ENCODE peak calls at places on chromosomes 12 and 14, in six cellular contexts. One of them, this sample, is unnamed. For H3K27me3, the result is how much of the 10 kb centered on the place peaks cover.

GRCh38 chr12:30134229-30134628 is 350.5 kb upstream of the TMTC1 start:
- DNase-seq in adrenal gland: no peak
- DNase-seq in BE2C: no peak
- DNase-seq in cardiac muscle cell: no peak
- DNase-seq in mammary epithelial cell: no peak
- DNase-seq in Peyer's patch: no peak
- DNase-seq in this sample: no peak

GRCh38 chr12:50690923-50691322 is 73.0 kb upstream of the ATF1 start:
- DNase-seq in adrenal gland: peak
- DNase-seq in BE2C: no peak
- DNase-seq in cardiac muscle cell: peak
- DNase-seq in mammary epithelial cell: no peak
- DNase-seq in Peyer's patch: no peak
- DNase-seq in this sample: no peak

GRCh38 chr12:42213023-42213422 is 25.0 kb downstream of the YAF2 start:
- DNase-seq in adrenal gland: no peak
- DNase-seq in BE2C: peak
- DNase-seq in cardiac muscle cell: no peak
- DNase-seq in mammary epithelial cell: peak
- DNase-seq in Peyer's patch: no peak
- DNase-seq in this sample: peak

GRCh38 chr12:132603240-132604107 is 6.9 kb downstream of the LRCOL1 start:
- DNase-seq in adrenal gland: no peak
- DNase-seq in BE2C: no peak
- DNase-seq in cardiac muscle cell: no peak
- DNase-seq in mammary epithelial cell: no peak
- DNase-seq in Peyer's patch: no peak
- DNase-seq in this sample: no peak

GRCh38 chr14:30375280-30375892 is 183.6 kb upstream of the G2E3 start:
- DNase-seq in adrenal gland: peak
- DNase-seq in BE2C: peak
- DNase-seq in cardiac muscle cell: peak
- DNase-seq in mammary epithelial cell: peak
- DNase-seq in Peyer's patch: peak
- DNase-seq in this sample: no peak

GRCh38 chr12:6827437-6827894 is 741 bp upstream of the P3H3 start:
- DNase-seq in adrenal gland: peak
- DNase-seq in BE2C: peak
- DNase-seq in cardiac muscle cell: peak
- DNase-seq in mammary epithelial cell: peak
- DNase-seq in Peyer's patch: peak
- DNase-seq in this sample: no peak

GRCh38 chr12:116319851-116320621 is 42.5 kb upstream of the MED13L start:
- DNase-seq in adrenal gland: peak
- DNase-seq in BE2C: no peak
- DNase-seq in cardiac muscle cell: peak
- DNase-seq in mammary epithelial cell: peak
- DNase-seq in Peyer's patch: no peak
- DNase-seq in this sample: no peak

GRCh38 chr12:6535960-6536847 is 1.9 kb downstream of the GAPDH start:
- DNase-seq in adrenal gland: no peak
- DNase-seq in BE2C: no peak
- DNase-seq in cardiac muscle cell: no peak
- DNase-seq in mammary epithelial cell: no peak
- DNase-seq in Peyer's patch: no peak
- DNase-seq in this sample: no peak

GRCh38 chr12:115572440-115572839 is 705.1 kb downstream of the MED13L start:
- DNase-seq in adrenal gland: no peak
- DNase-seq in BE2C: no peak
- DNase-seq in cardiac muscle cell: peak
- DNase-seq in mammary epithelial cell: peak
- DNase-seq in Peyer's patch: no peak
- DNase-seq in this sample: no peak

GRCh38 chr12:119679081-119679480 is 11.1 kb downstream of the PRKAB1 start:
- DNase-seq in adrenal gland: no peak
- DNase-seq in BE2C: no peak
- DNase-seq in cardiac muscle cell: no peak
- DNase-seq in mammary epithelial cell: no peak
- DNase-seq in Peyer's patch: no peak
- DNase-seq in this sample: no peak

GRCh38 chr12:6500466-6500865 is 6.6 kb downstream of the NCAPD2 start:
- DNase-seq in adrenal gland: no peak
- DNase-seq in BE2C: no peak
- DNase-seq in cardiac muscle cell: no peak
- DNase-seq in mammary epithelial cell: no peak
- DNase-seq in Peyer's patch: no peak
- DNase-seq in this sample: no peak

GRCh38 chr12:81558031-81558430 is 201.1 kb downstream of the PPFIA2 start:
- DNase-seq in adrenal gland: no peak
- DNase-seq in BE2C: no peak
- DNase-seq in cardiac muscle cell: peak
- DNase-seq in mammary epithelial cell: no peak
- DNase-seq in Peyer's patch: no peak
- DNase-seq in this sample: no peak

GRCh38 chr14:68598089-68598488 is 194.8 kb downstream of the ZFP36L1 start:
- DNase-seq in adrenal gland: no peak
- DNase-seq in BE2C: no peak
- DNase-seq in cardiac muscle cell: no peak
- DNase-seq in mammary epithelial cell: no peak
- DNase-seq in Peyer's patch: no peak
- DNase-seq in this sample: no peak
- H3K4me3 ChIP-seq in adrenal gland: no peak
- H3K4me3 ChIP-seq in BE2C: no peak
- H3K4me3 ChIP-seq in cardiac muscle cell: no peak
- H3K4me3 ChIP-seq in mammary epithelial cell: no peak
- H3K4me3 ChIP-seq in Peyer's patch: no peak
- H3K4me3 ChIP-seq in this sample: no peak

DNA sequence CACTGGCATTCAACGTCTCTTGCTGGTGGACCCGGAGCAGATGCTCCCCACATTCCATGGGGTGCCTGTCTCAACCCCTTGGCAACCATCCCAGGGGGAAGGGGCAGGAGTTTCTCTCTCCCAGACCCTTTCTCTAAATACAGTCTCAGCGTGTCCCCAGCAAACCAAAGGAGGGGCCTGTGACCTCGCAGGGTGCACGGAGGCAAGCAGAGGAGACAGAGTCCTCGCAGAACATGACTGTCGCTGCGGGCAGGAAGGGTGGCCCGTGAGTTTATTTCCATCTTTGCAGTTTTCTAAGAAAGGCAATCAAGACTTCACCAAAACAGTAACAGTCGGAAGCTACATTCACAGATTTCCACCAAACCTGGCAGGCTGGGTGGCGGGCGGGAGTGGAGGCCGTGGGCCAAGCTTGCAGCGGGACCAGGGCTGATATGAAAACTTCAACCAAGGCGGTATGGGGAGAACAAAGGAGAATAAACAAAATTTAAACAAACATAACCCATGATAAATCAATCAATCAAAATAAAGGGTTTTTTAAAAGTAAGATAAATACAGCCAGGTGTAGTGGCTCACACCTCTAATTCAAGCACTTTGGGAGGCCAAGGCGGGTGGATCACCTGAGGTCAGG is 18.6 kb downstream of the BRF1 start:
- DNase-seq in adrenal gland: no peak
- DNase-seq in BE2C: no peak
- DNase-seq in cardiac muscle cell: no peak
- DNase-seq in mammary epithelial cell: no peak
- DNase-seq in Peyer's patch: no peak
- DNase-seq in this sample: no peak
- TF ChIP-seq CTCF in adrenal gland: no peak
- TF ChIP-seq CTCF in BE2C: no peak
- TF ChIP-seq CTCF in cardiac muscle cell: no peak
- TF ChIP-seq CTCF in mammary epithelial cell: no peak
- TF ChIP-seq CTCF in Peyer's patch: no peak
- TF ChIP-seq CTCF in this sample: no peak

DNA sequence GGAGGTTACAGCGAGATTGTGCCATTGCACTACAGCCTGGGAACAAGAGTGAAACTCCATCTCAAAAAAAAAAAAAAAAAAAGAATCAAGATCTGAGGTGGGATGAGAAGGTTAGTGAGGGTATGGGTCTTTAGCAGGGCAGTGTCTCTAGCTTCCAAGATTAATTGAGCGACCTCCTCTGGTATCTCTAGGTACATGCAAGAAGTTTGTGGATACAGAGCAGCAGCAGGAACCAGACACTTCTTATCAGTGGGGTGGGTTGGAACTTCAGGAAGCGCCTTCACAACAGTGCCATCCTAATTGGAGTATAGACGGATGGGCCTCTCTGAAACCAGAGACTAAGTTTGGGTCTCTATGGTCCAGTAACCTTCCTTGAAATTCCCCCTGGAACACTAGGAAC is 51.9 kb upstream of the CISTR start:
- DNase-seq in adrenal gland: no peak
- DNase-seq in BE2C: no peak
- DNase-seq in cardiac muscle cell: no peak
- DNase-seq in mammary epithelial cell: no peak
- DNase-seq in Peyer's patch: no peak
- DNase-seq in this sample: no peak
- H3K27me3 ChIP-seq in adrenal gland: under half
- H3K27me3 ChIP-seq in BE2C: half or more
- H3K27me3 ChIP-seq in cardiac muscle cell: half or more
- H3K27me3 ChIP-seq in mammary epithelial cell: under half
- H3K27me3 ChIP-seq in Peyer's patch: under half
- H3K27me3 ChIP-seq in this sample: under half

GRCh38 chr14:61812347-61813100 is 50.3 kb downstream of the SNAPC1 start:
- DNase-seq in adrenal gland: no peak
- DNase-seq in BE2C: peak
- DNase-seq in cardiac muscle cell: peak
- DNase-seq in mammary epithelial cell: peak
- DNase-seq in Peyer's patch: no peak
- DNase-seq in this sample: no peak
- H3K4me3 ChIP-seq in adrenal gland: no peak
- H3K4me3 ChIP-seq in BE2C: peak
- H3K4me3 ChIP-seq in cardiac muscle cell: peak
- H3K4me3 ChIP-seq in mammary epithelial cell: no peak
- H3K4me3 ChIP-seq in Peyer's patch: peak
- H3K4me3 ChIP-seq in this sample: peak

GRCh38 chr14:35944847-35945246 is 118.7 kb downstream of the BRMS1L start:
- DNase-seq in adrenal gland: no peak
- DNase-seq in BE2C: peak
- DNase-seq in cardiac muscle cell: no peak
- DNase-seq in mammary epithelial cell: peak
- DNase-seq in Peyer's patch: no peak
- DNase-seq in this sample: no peak
- TF ChIP-seq CTCF in adrenal gland: no peak
- TF ChIP-seq CTCF in BE2C: peak
- TF ChIP-seq CTCF in cardiac muscle cell: no peak
- TF ChIP-seq CTCF in mammary epithelial cell: peak
- TF ChIP-seq CTCF in Peyer's patch: no peak
- TF ChIP-seq CTCF in this sample: peak

GRCh38 chr14:22071001-22071400 is 397.4 kb upstream of the OR4E1 start:
- DNase-seq in adrenal gland: no peak
- DNase-seq in BE2C: no peak
- DNase-seq in cardiac muscle cell: no peak
- DNase-seq in mammary epithelial cell: no peak
- DNase-seq in Peyer's patch: no peak
- DNase-seq in this sample: no peak
- H3K27me3 ChIP-seq in adrenal gland: under half
- H3K27me3 ChIP-seq in BE2C: under half
- H3K27me3 ChIP-seq in cardiac muscle cell: under half
- H3K27me3 ChIP-seq in mammary epithelial cell: under half
- H3K27me3 ChIP-seq in Peyer's patch: under half
- H3K27me3 ChIP-seq in this sample: under half

DNA sequence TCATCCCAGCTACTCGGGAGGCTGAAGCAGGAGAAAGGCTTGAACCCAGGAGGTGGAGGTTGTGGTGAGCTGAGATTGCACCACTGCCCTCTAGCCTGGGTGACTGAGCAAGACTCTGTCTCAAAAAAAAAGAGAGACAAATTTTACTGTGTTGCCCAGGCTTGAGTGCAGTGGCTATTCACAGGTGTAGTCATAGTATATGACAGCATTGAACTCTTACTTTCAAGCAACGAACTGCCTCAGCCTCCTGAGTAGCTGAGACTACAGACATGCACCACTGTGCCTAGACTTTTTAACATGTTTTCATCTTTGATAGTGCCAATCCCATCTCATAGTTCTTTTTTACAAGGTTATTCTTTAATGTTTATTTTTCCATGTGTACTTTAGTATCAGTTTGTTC is 13.7 kb downstream of the ARID2 start:
- DNase-seq in adrenal gland: no peak
- DNase-seq in BE2C: no peak
- DNase-seq in cardiac muscle cell: no peak
- DNase-seq in mammary epithelial cell: peak
- DNase-seq in Peyer's patch: no peak
- DNase-seq in this sample: no peak
- H3K4me3 ChIP-seq in adrenal gland: no peak
- H3K4me3 ChIP-seq in BE2C: no peak
- H3K4me3 ChIP-seq in cardiac muscle cell: no peak
- H3K4me3 ChIP-seq in mammary epithelial cell: no peak
- H3K4me3 ChIP-seq in Peyer's patch: no peak
- H3K4me3 ChIP-seq in this sample: no peak

GRCh38 chr12:69515394-69515793 is 45.2 kb downstream of the FRS2 start:
- DNase-seq in adrenal gland: no peak
- DNase-seq in BE2C: no peak
- DNase-seq in cardiac muscle cell: no peak
- DNase-seq in mammary epithelial cell: no peak
- DNase-seq in Peyer's patch: no peak
- DNase-seq in this sample: no peak
- TF ChIP-seq CTCF in adrenal gland: no peak
- TF ChIP-seq CTCF in BE2C: no peak
- TF ChIP-seq CTCF in cardiac muscle cell: no peak
- TF ChIP-seq CTCF in mammary epithelial cell: no peak
- TF ChIP-seq CTCF in Peyer's patch: no peak
- TF ChIP-seq CTCF in this sample: no peak

This sample was measured in kidney epithelial cell.